ENCODE peak calls at places on chromosomes 12 and 14, in seven cellular contexts. One of them, this sample, is unnamed.
A peak's percentile ranks its signal among the peaks of the same experiment; 100 is the strongest.

GRCh38 chr12:9829483-9829882 is 2.2 kb downstream of the KLRF1 start:
- DNase-seq in GM23248: no peak
- DNase-seq in stomach: no peak
- DNase-seq in DND-41: no peak
- DNase-seq in stimulated activated CD4-positive, alpha-beta T cell treated with anti-CD3 and anti-CD28 coated beads, Interleukin-2, amount 100 ng/mL, for 4 hours: no peak
- DNase-seq in NCI-H1436: no peak
- DNase-seq in D341Med: no peak
- DNase-seq in this sample: no peak

GRCh38 chr12:96425973-96426372 is 25.7 kb upstream of the CDK17 start:
- DNase-seq in stomach: no peak
- DNase-seq in D341Med: no peak
- DNase-seq in NCI-H1436: no peak
- DNase-seq in stimulated activated CD4-positive, alpha-beta T cell treated with anti-CD3 and anti-CD28 coated beads, Interleukin-2, amount 100 ng/mL, for 4 hours: no peak
- DNase-seq in GM23248: peak; percentile 61
- DNase-seq in DND-41: no peak
- DNase-seq in this sample: no peak

GRCh38 chr14:103189481-103190470 is 66.5 kb downstream of the TNFAIP2 start:
- DNase-seq in stimulated activated CD4-positive, alpha-beta T cell treated with anti-CD3 and anti-CD28 coated beads, Interleukin-2, amount 100 ng/mL, for 4 hours: no peak
- DNase-seq in DND-41: no peak
- DNase-seq in stomach: no peak
- DNase-seq in NCI-H1436: no peak
- DNase-seq in D341Med: no peak
- DNase-seq in GM23248: no peak
- DNase-seq in this sample: no peak

GRCh38 chr12:67472551-67472950 is 176.0 kb upstream of the DYRK2 start:
- DNase-seq in NCI-H1436: no peak
- DNase-seq in DND-41: no peak
- DNase-seq in D341Med: peak; percentile 68
- DNase-seq in GM23248: peak; percentile 27
- DNase-seq in stimulated activated CD4-positive, alpha-beta T cell treated with anti-CD3 and anti-CD28 coated beads, Interleukin-2, amount 100 ng/mL, for 4 hours: no peak
- DNase-seq in stomach: no peak
- DNase-seq in this sample: no peak

GRCh38 chr14:23518716-23519115 is 32.8 kb downstream of the ZFHX2 start:
- DNase-seq in stomach: no peak
- DNase-seq in NCI-H1436: no peak
- DNase-seq in GM23248: no peak
- DNase-seq in stimulated activated CD4-positive, alpha-beta T cell treated with anti-CD3 and anti-CD28 coated beads, Interleukin-2, amount 100 ng/mL, for 4 hours: no peak
- DNase-seq in D341Med: no peak
- DNase-seq in DND-41: no peak
- DNase-seq in this sample: no peak

GRCh38 chr14:32099473-32099872 is 22.4 kb downstream of the ARHGAP5 start:
- DNase-seq in NCI-H1436: no peak
- DNase-seq in GM23248: no peak
- DNase-seq in stimulated activated CD4-positive, alpha-beta T cell treated with anti-CD3 and anti-CD28 coated beads, Interleukin-2, amount 100 ng/mL, for 4 hours: no peak
- DNase-seq in DND-41: no peak
- DNase-seq in stomach: no peak
- DNase-seq in D341Med: no peak
- DNase-seq in this sample: no peak

GRCh38 chr14:47678157-47678556 is 2.8 kb upstream of the MDGA2 start:
- DNase-seq in D341Med: peak; percentile 21
- DNase-seq in stomach: no peak
- DNase-seq in NCI-H1436: no peak
- DNase-seq in stimulated activated CD4-positive, alpha-beta T cell treated with anti-CD3 and anti-CD28 coated beads, Interleukin-2, amount 100 ng/mL, for 4 hours: no peak
- DNase-seq in GM23248: no peak
- DNase-seq in DND-41: no peak
- DNase-seq in this sample: no peak

GRCh38 chr12:54221402-54221984 is 32.7 kb upstream of the SMUG1 start:
- DNase-seq in D341Med: no peak
- DNase-seq in DND-41: no peak
- DNase-seq in stimulated activated CD4-positive, alpha-beta T cell treated with anti-CD3 and anti-CD28 coated beads, Interleukin-2, amount 100 ng/mL, for 4 hours: no peak
- DNase-seq in NCI-H1436: no peak
- DNase-seq in stomach: no peak
- DNase-seq in GM23248: no peak
- DNase-seq in this sample: no peak

GRCh38 chr12:75814856-75815754 is 216.5 kb downstream of the PHLDA1 start:
- DNase-seq in NCI-H1436: no peak
- DNase-seq in GM23248: peak; percentile 96
- DNase-seq in stomach: no peak
- DNase-seq in stimulated activated CD4-positive, alpha-beta T cell treated with anti-CD3 and anti-CD28 coated beads, Interleukin-2, amount 100 ng/mL, for 4 hours: no peak
- DNase-seq in DND-41: no peak
- DNase-seq in D341Med: no peak
- DNase-seq in this sample: peak; percentile 89

GRCh38 chr14:92848941-92849340 is 54.8 kb downstream of the GOLGA5 start:
- DNase-seq in stomach: no peak
- DNase-seq in GM23248: no peak
- DNase-seq in NCI-H1436: peak; percentile 88
- DNase-seq in D341Med: no peak
- DNase-seq in DND-41: no peak
- DNase-seq in stimulated activated CD4-positive, alpha-beta T cell treated with anti-CD3 and anti-CD28 coated beads, Interleukin-2, amount 100 ng/mL, for 4 hours: no peak
- DNase-seq in this sample: no peak

GRCh38 chr12:103334447-103334846 is 161.3 kb downstream of the C12orf42 start:
- DNase-seq in stomach: no peak
- DNase-seq in stimulated activated CD4-positive, alpha-beta T cell treated with anti-CD3 and anti-CD28 coated beads, Interleukin-2, amount 100 ng/mL, for 4 hours: no peak
- DNase-seq in GM23248: no peak
- DNase-seq in DND-41: no peak
- DNase-seq in NCI-H1436: no peak
- DNase-seq in D341Med: peak; percentile 21
- DNase-seq in this sample: no peak

GRCh38 chr12:69415471-69416275 is 54.5 kb upstream of the FRS2 start:
- DNase-seq in stomach: peak; percentile 50
- DNase-seq in GM23248: peak; percentile 88
- DNase-seq in stimulated activated CD4-positive, alpha-beta T cell treated with anti-CD3 and anti-CD28 coated beads, Interleukin-2, amount 100 ng/mL, for 4 hours: no peak
- DNase-seq in NCI-H1436: no peak
- DNase-seq in D341Med: peak; percentile 70
- DNase-seq in DND-41: peak; percentile 13
- DNase-seq in this sample: peak; percentile 85

GRCh38 chr14:83913466-83913865 is 1616.5 kb upstream of the FLRT2 start:
- DNase-seq in stimulated activated CD4-positive, alpha-beta T cell treated with anti-CD3 and anti-CD28 coated beads, Interleukin-2, amount 100 ng/mL, for 4 hours: no peak
- DNase-seq in stomach: no peak
- DNase-seq in D341Med: no peak
- DNase-seq in NCI-H1436: no peak
- DNase-seq in DND-41: no peak
- DNase-seq in GM23248: no peak
- DNase-seq in this sample: no peak

GRCh38 chr14:64612021-64612380 is 62.2 kb downstream of the PPP1R36 start:
- DNase-seq in stimulated activated CD4-positive, alpha-beta T cell treated with anti-CD3 and anti-CD28 coated beads, Interleukin-2, amount 100 ng/mL, for 4 hours: no peak
- DNase-seq in NCI-H1436: no peak
- DNase-seq in GM23248: peak; percentile 63
- DNase-seq in DND-41: no peak
- DNase-seq in D341Med: no peak
- DNase-seq in stomach: no peak
- DNase-seq in this sample: peak; percentile 80

GRCh38 chr14:70856851-70857498 is 47.7 kb upstream of the MAP3K9 start:
- DNase-seq in stomach: no peak
- DNase-seq in DND-41: no peak
- DNase-seq in GM23248: peak; percentile 90
- DNase-seq in stimulated activated CD4-positive, alpha-beta T cell treated with anti-CD3 and anti-CD28 coated beads, Interleukin-2, amount 100 ng/mL, for 4 hours: no peak
- DNase-seq in NCI-H1436: no peak
- DNase-seq in D341Med: no peak
- DNase-seq in this sample: peak; percentile 71

GRCh38 chr12:12696562-12697383 is 790 bp upstream of the GPR19 start:
- DNase-seq in NCI-H1436: peak; percentile 76
- DNase-seq in DND-41: peak; percentile 82
- DNase-seq in stomach: peak; percentile 93
- DNase-seq in D341Med: peak; percentile 84
- DNase-seq in stimulated activated CD4-positive, alpha-beta T cell treated with anti-CD3 and anti-CD28 coated beads, Interleukin-2, amount 100 ng/mL, for 4 hours: peak; percentile 82
- DNase-seq in GM23248: peak; percentile 96
- DNase-seq in this sample: peak; percentile 91

GRCh38 chr12:88575361-88575959 is 4.8 kb downstream of the KITLG start:
- DNase-seq in NCI-H1436: no peak
- DNase-seq in GM23248: no peak
- DNase-seq in D341Med: no peak
- DNase-seq in stimulated activated CD4-positive, alpha-beta T cell treated with anti-CD3 and anti-CD28 coated beads, Interleukin-2, amount 100 ng/mL, for 4 hours: no peak
- DNase-seq in DND-41: no peak
- DNase-seq in stomach: no peak
- DNase-seq in this sample: no peak

GRCh38 chr14:26606729-26607128 is 8.9 kb upstream of the NOVA1 start:
- DNase-seq in stomach: no peak
- DNase-seq in GM23248: peak; percentile 55
- DNase-seq in DND-41: no peak
- DNase-seq in NCI-H1436: no peak
- DNase-seq in stimulated activated CD4-positive, alpha-beta T cell treated with anti-CD3 and anti-CD28 coated beads, Interleukin-2, amount 100 ng/mL, for 4 hours: no peak
- DNase-seq in D341Med: no peak
- DNase-seq in this sample: no peak

GRCh38 chr12:88453323-88453722 is 126.9 kb downstream of the KITLG start:
- DNase-seq in stomach: no peak
- DNase-seq in GM23248: peak; percentile 51
- DNase-seq in stimulated activated CD4-positive, alpha-beta T cell treated with anti-CD3 and anti-CD28 coated beads, Interleukin-2, amount 100 ng/mL, for 4 hours: no peak
- DNase-seq in NCI-H1436: no peak
- DNase-seq in DND-41: no peak
- DNase-seq in D341Med: no peak
- DNase-seq in this sample: no peak

GRCh38 chr12:68189766-68190700 is 30.5 kb upstream of the IFNG start:
- DNase-seq in D341Med: no peak
- DNase-seq in DND-41: peak; percentile 43
- DNase-seq in GM23248: peak; percentile 70
- DNase-seq in stimulated activated CD4-positive, alpha-beta T cell treated with anti-CD3 and anti-CD28 coated beads, Interleukin-2, amount 100 ng/mL, for 4 hours: peak; percentile 33
- DNase-seq in NCI-H1436: no peak
- DNase-seq in stomach: no peak
- DNase-seq in this sample: peak; percentile 29